ENCODE peak calls at places on chromosomes 1 and 21, in five cellular contexts. X is ovary, W is cardiac muscle cell, U is OCI-LY7, L is left ventricle myocardium inferior. Q is an unnamed sample.

GRCh38 chr1:218390625-218391024 is 45.5 kb downstream of the TGFB2 start:
- DNase-seq in U (no peak), X (no peak), L (no peak), W (peak; percentile 73), Q (no peak)

GRCh38 chr1:54814148-54814498 is 13.0 kb upstream of the TTC22 start:
- DNase-seq in L (no peak), X (no peak), U (no peak), W (no peak), Q (no peak)

GRCh38 chr1:216323344-216323743 is 99.9 kb downstream of the USH2A start:
- DNase-seq in L (no peak), U (no peak), W (no peak), X (no peak), Q (no peak)

GRCh38 chr1:232110281-232111090 is 483.9 kb downstream of the DISC1 start:
- DNase-seq in W (peak; percentile 43), L (no peak), U (no peak), X (no peak), Q (no peak)

GRCh38 chr1:71043061-71043460 is 4.6 kb downstream of the PTGER3 start:
- DNase-seq in U (no peak), X (no peak), W (no peak), L (no peak), Q (no peak)

GRCh38 chr1:208047476-208047934 is 136.6 kb upstream of the CD34 start:
- DNase-seq in L (peak; percentile 85), U (no peak), X (peak; percentile 96), W (peak; percentile 75), Q (no peak)

GRCh38 chr1:245735831-245736530 is 581.2 kb downstream of the KIF26B start:
- DNase-seq in X (no peak), L (no peak), W (peak; percentile 70), U (no peak), Q (no peak)

GRCh38 chr1:108643492-108644333 is 17.2 kb downstream of the HENMT1 start:
- DNase-seq in W (peak; percentile 89), U (peak; percentile 69), L (no peak), X (peak; percentile 63), Q (no peak)

GRCh38 chr1:180415985-180416633 is 86.3 kb downstream of the ACBD6 start:
- DNase-seq in L (no peak), W (peak; percentile 68), X (no peak), U (peak; percentile 51), Q (no peak)

GRCh38 chr1:30423570-30423969 is 299.8 kb downstream of the MATN1 start:
- DNase-seq in L (no peak), W (no peak), U (no peak), X (no peak), Q (peak; percentile 2)

GRCh38 chr1:55337801-55338447 is 122.8 kb upstream of the USP24 start:
- DNase-seq in U (peak; percentile 55), X (no peak), L (no peak), W (peak; percentile 80), Q (no peak)

GRCh38 chr1:108199231-108199657 is 899 bp downstream of the SLC25A24 start:
- DNase-seq in X (no peak), W (peak; percentile 49), L (no peak), U (no peak), Q (no peak)

GRCh38 chr1:228073870-228074545 is 8.5 kb upstream of the ARF1 start:
- DNase-seq in L (peak; percentile 15), X (no peak), W (peak; percentile 21), U (peak; percentile 40), Q (no peak)

GRCh38 chr1:111857251-111857651 is 101.5 kb downstream of the DDX20 start:
- DNase-seq in W (no peak), U (no peak), X (no peak), L (peak; percentile 72), Q (no peak)

GRCh38 chr21:45576838-45577737 is 34.8 kb upstream of the SLC19A1 start:
- DNase-seq in W (no peak), U (no peak), L (peak; percentile 3), X (peak; percentile 13), Q (peak; percentile 37)

GRCh38 chr1:68758666-68759209 is 261.9 kb upstream of the DEPDC1 start:
- DNase-seq in W (no peak), L (no peak), U (no peak), X (no peak), Q (no peak)

GRCh38 chr1:211551628-211552465 is 27.1 kb downstream of the SLC30A1 start:
- DNase-seq in L (no peak), X (no peak), W (peak; percentile 92), U (no peak), Q (no peak)

GRCh38 chr1:79791488-79792211 is 785.1 kb upstream of the ADGRL4 start:
- DNase-seq in L (no peak), U (no peak), W (peak; percentile 54), X (no peak), Q (no peak)
- H3K9me3 ChIP-seq in L (peaks cover 27% of the 10 kb centered on the region), U (peaks cover 16% of the 10 kb centered on the region), W (no peaks in the 10 kb centered on the region), X (no peaks in the 10 kb centered on the region), Q (no peaks in the 10 kb centered on the region)

DNA sequence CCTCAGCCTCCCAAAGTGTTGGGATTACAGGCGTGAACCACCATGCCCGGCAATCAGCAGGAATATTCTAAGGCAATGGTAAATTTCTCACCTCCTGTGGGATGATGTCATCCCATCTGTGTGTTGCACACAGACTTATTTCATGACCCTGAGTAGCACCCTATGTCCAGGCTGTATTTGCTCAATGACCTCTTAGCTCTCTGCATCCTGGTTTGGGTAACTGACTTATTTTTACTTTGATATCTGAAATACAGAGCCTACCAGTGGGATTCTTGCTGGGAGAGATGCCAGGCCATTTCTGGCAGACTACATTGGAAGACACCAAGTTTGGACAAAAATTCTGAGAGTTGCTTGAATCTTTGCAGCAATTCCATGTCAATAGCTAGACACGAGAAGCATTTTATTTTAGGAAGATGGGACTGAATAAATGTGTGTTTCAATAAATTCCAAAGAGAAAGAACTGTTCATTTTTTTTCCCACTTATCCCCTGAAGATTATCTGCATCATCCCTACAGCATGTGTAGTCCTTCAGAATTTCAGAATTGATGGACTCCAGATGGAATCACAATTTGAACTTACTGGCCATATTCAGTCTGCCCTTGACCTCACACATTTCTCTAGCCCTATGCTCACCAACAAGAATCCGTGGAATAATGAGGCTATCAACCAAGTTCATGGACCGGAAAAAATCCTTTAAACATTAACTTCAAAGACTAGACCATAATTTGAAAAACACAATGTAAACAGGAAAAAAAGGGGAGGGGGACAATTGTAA is 226.4 kb downstream of the HMCN1 start:
- DNase-seq in X (no peak), L (peak; percentile 73), U (no peak), W (peak; percentile 72), Q (no peak)
- H3K27ac ChIP-seq in X (no peak overlapping the region), L (peak overlapping the region; percentile 63), U (no peak overlapping the region), W (no peak overlapping the region), Q (no peak overlapping the region)

GRCh38 chr1:6001992-6002576 is 9.9 kb upstream of the NPHP4 start:
- DNase-seq in X (no peak), W (no peak), L (peak; percentile 62), U (no peak), Q (no peak)

GRCh38 chr1:6004412-6005123 is 12.3 kb upstream of the NPHP4 start:
- DNase-seq in U (no peak), L (peak; percentile 10), X (no peak), W (no peak), Q (no peak)

GRCh38 chr1:6003568-6004411 is 11.6 kb upstream of the NPHP4 start:
- DNase-seq in U (no peak), X (no peak), L (peak; percentile 7), W (no peak), Q (no peak)

GRCh38 chr1:6000444-6001288 is 8.4 kb upstream of the NPHP4 start:
- DNase-seq in U (no peak), X (no peak), L (peak; percentile 11), W (no peak), Q (peak; percentile 35)

DNA sequence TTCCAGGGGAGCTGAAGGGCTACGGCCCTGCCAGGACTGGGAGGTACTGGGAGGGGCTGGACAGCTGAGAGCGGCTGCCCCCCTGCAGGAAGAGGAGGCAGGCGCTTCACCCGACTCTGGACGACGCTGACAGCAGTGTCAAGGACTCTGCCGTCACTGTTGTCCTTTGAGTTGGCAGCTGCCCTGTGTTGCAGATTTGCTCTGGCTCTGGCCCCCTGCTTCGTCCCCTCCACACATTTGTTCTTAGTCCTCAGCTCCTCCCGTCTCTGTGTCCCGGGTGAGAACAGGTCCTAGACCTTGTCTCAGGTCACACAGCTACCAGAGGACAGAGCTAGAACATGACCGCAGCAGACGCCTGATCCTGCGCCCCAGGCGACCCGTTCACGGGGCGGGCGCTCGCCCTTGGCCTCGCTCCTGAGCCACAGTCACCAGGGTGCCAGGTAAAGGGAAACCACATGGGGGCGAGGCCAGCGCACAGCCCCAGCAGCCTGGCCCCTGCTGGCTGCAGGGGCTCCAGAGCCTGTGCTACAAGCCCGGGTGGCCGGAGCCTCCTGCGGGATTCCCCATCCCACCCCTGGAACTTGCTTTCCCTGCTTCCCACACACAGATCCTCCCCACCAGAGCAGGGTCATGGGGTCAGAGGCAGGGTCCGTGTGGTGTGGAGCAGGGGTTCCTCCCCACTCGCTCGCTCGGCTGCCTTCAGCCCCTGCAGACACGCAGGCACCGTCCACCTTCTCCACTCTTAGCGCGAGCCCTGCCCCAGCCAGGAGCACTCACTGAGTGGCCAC is 10.7 kb upstream of the NPHP4 start:
- DNase-seq in W (no peak), X (no peak), L (peak; percentile 77), U (no peak), Q (no peak)
- TF ChIP-seq CTCF in W (no peak), X (no peak), L (peak; percentile 47), U (no peak), Q (no peak)

DNA sequence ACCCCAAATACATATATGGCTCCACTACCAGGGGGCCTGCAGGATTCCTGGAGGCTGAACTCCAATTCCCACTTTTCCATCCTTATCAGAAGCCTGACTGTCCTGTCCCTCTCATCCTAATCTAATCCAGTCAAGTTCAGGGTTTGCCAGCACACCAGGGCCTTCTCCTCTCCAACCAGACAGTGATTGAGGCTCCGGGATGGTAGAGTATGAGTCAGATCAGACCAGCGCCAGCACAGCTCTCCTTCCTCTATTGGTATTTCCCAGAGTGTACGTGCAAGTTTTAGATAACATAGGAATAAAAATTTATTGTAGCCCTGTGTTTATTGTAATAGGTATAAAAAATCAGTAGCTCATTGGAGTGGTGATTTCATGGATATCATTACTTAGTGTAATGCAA is 24.5 kb upstream of the RCSD1 start:
- DNase-seq in X (no peak), W (peak; percentile 27), L (no peak), U (no peak), Q (no peak)
- H3K9me3 ChIP-seq in X (no peaks in the 10 kb centered on the region), W (no peaks in the 10 kb centered on the region), L (peaks cover 17% of the 10 kb centered on the region), U (peaks cover 39% of the 10 kb centered on the region), Q (no peaks in the 10 kb centered on the region)

GRCh38 chr1:43878854-43879253 is 54.7 kb upstream of the ARTN start:
- DNase-seq in W (no peak), L (no peak), X (no peak), U (no peak), Q (no peak)

GRCh38 chr1:43880604-43881003 is 53.0 kb upstream of the ARTN start:
- DNase-seq in X (no peak), L (no peak), W (no peak), U (no peak), Q (no peak)

GRCh38 chr1:43879996-43880395 is 53.6 kb upstream of the ARTN start:
- DNase-seq in U (no peak), X (no peak), W (no peak), L (no peak), Q (no peak)

GRCh38 chr1:43878440-43878839 is 55.2 kb upstream of the ARTN start:
- DNase-seq in X (no peak), L (no peak), U (no peak), W (no peak), Q (no peak)

GRCh38 chr1:43879414-43879813 is 54.2 kb upstream of the ARTN start:
- DNase-seq in U (no peak), L (no peak), X (no peak), W (no peak), Q (no peak)
- H3K27ac ChIP-seq in U (no peak overlapping the region), L (peak overlapping the region; percentile 76), X (no peak overlapping the region), W (no peak overlapping the region), Q (no peak overlapping the region)

Q was measured in right lobe of liver.